ENCODE peak calls at places on chromosome 3, in eight cellular contexts. One of them, this sample, is unnamed.

GRCh38 chr3:36741285-36741684 is 23.1 kb downstream of the DCLK3 start:
- DNase-seq in naive B cell: no peak
- DNase-seq in K562: no peak
- DNase-seq in NCI-H187: no peak
- DNase-seq in H7: peak
- DNase-seq in activated T-helper 1 cell treated with Interleukin-2 at 50 U/mL for 16 hours: no peak
- DNase-seq in body of pancreas: no peak
- DNase-seq in CD8-positive, alpha-beta memory T cell: no peak
- DNase-seq in this sample: no peak

GRCh38 chr3:13881536-13882410 is 1.9 kb upstream of the WNT7A start:
- DNase-seq in NCI-H187: no peak
- DNase-seq in activated T-helper 1 cell treated with Interleukin-2 at 50 U/mL for 16 hours: no peak
- DNase-seq in naive B cell: no peak
- DNase-seq in H7: no peak
- DNase-seq in CD8-positive, alpha-beta memory T cell: no peak
- DNase-seq in body of pancreas: no peak
- DNase-seq in K562: no peak
- DNase-seq in this sample: no peak

GRCh38 chr3:183734750-183735284 is 37.2 kb downstream of the YEATS2 start:
- DNase-seq in body of pancreas: no peak
- DNase-seq in H7: no peak
- DNase-seq in activated T-helper 1 cell treated with Interleukin-2 at 50 U/mL for 16 hours: no peak
- DNase-seq in CD8-positive, alpha-beta memory T cell: no peak
- DNase-seq in K562: no peak
- DNase-seq in naive B cell: no peak
- DNase-seq in NCI-H187: no peak
- DNase-seq in this sample: no peak

GRCh38 chr3:30693470-30694120 is 87.2 kb downstream of the TGFBR2 start:
- DNase-seq in body of pancreas: peak
- DNase-seq in activated T-helper 1 cell treated with Interleukin-2 at 50 U/mL for 16 hours: no peak
- DNase-seq in H7: peak
- DNase-seq in naive B cell: peak
- DNase-seq in CD8-positive, alpha-beta memory T cell: peak
- DNase-seq in K562: peak
- DNase-seq in NCI-H187: no peak
- DNase-seq in this sample: no peak

GRCh38 chr3:8490079-8490552 is 11.5 kb upstream of the LMCD1 start:
- DNase-seq in activated T-helper 1 cell treated with Interleukin-2 at 50 U/mL for 16 hours: no peak
- DNase-seq in body of pancreas: no peak
- DNase-seq in naive B cell: no peak
- DNase-seq in CD8-positive, alpha-beta memory T cell: no peak
- DNase-seq in NCI-H187: no peak
- DNase-seq in H7: no peak
- DNase-seq in K562: no peak
- DNase-seq in this sample: no peak

GRCh38 chr3:64548200-64548889 is 139.5 kb downstream of the ADAMTS9 start:
- DNase-seq in CD8-positive, alpha-beta memory T cell: no peak
- DNase-seq in NCI-H187: no peak
- DNase-seq in naive B cell: no peak
- DNase-seq in K562: no peak
- DNase-seq in activated T-helper 1 cell treated with Interleukin-2 at 50 U/mL for 16 hours: no peak
- DNase-seq in H7: no peak
- DNase-seq in body of pancreas: peak
- DNase-seq in this sample: no peak

GRCh38 chr3:187616307-187616939 is 53.8 kb downstream of the SST start:
- DNase-seq in CD8-positive, alpha-beta memory T cell: peak
- DNase-seq in NCI-H187: peak
- DNase-seq in K562: peak
- DNase-seq in activated T-helper 1 cell treated with Interleukin-2 at 50 U/mL for 16 hours: peak
- DNase-seq in H7: peak
- DNase-seq in body of pancreas: peak
- DNase-seq in naive B cell: peak
- DNase-seq in this sample: peak

GRCh38 chr3:187798531-187799520 is 53.6 kb upstream of the BCL6 start:
- DNase-seq in naive B cell: no peak
- DNase-seq in activated T-helper 1 cell treated with Interleukin-2 at 50 U/mL for 16 hours: no peak
- DNase-seq in H7: peak
- DNase-seq in K562: no peak
- DNase-seq in NCI-H187: peak
- DNase-seq in body of pancreas: no peak
- DNase-seq in CD8-positive, alpha-beta memory T cell: peak
- DNase-seq in this sample: no peak

GRCh38 chr3:24069045-24069444 is 124.0 kb downstream of the NR1D2 start:
- DNase-seq in body of pancreas: no peak
- DNase-seq in H7: no peak
- DNase-seq in naive B cell: no peak
- DNase-seq in CD8-positive, alpha-beta memory T cell: no peak
- DNase-seq in activated T-helper 1 cell treated with Interleukin-2 at 50 U/mL for 16 hours: no peak
- DNase-seq in NCI-H187: no peak
- DNase-seq in K562: no peak
- DNase-seq in this sample: no peak

GRCh38 chr3:48187579-48188265 is 495 bp downstream of the CDC25A start:
- DNase-seq in NCI-H187: peak
- DNase-seq in body of pancreas: peak
- DNase-seq in activated T-helper 1 cell treated with Interleukin-2 at 50 U/mL for 16 hours: peak
- DNase-seq in H7: peak
- DNase-seq in CD8-positive, alpha-beta memory T cell: peak
- DNase-seq in naive B cell: no peak
- DNase-seq in K562: peak
- DNase-seq in this sample: peak

GRCh38 chr3:112623213-112623612 is 17.7 kb downstream of the CCDC80 start:
- DNase-seq in body of pancreas: no peak
- DNase-seq in CD8-positive, alpha-beta memory T cell: no peak
- DNase-seq in activated T-helper 1 cell treated with Interleukin-2 at 50 U/mL for 16 hours: no peak
- DNase-seq in K562: no peak
- DNase-seq in naive B cell: no peak
- DNase-seq in H7: no peak
- DNase-seq in NCI-H187: no peak
- DNase-seq in this sample: no peak

GRCh38 chr3:29893024-29893554 is 612.2 kb downstream of the RBMS3 start:
- DNase-seq in CD8-positive, alpha-beta memory T cell: no peak
- DNase-seq in NCI-H187: no peak
- DNase-seq in H7: no peak
- DNase-seq in activated T-helper 1 cell treated with Interleukin-2 at 50 U/mL for 16 hours: no peak
- DNase-seq in body of pancreas: no peak
- DNase-seq in K562: no peak
- DNase-seq in naive B cell: no peak
- DNase-seq in this sample: no peak

GRCh38 chr3:120498947-120499346 is 48.2 kb upstream of the FSTL1 start:
- DNase-seq in naive B cell: no peak
- DNase-seq in NCI-H187: no peak
- DNase-seq in H7: peak
- DNase-seq in CD8-positive, alpha-beta memory T cell: no peak
- DNase-seq in K562: no peak
- DNase-seq in body of pancreas: no peak
- DNase-seq in activated T-helper 1 cell treated with Interleukin-2 at 50 U/mL for 16 hours: no peak
- DNase-seq in this sample: no peak

GRCh38 chr3:72288955-72289707 is 504.2 kb upstream of the PROK2 start:
- DNase-seq in NCI-H187: no peak
- DNase-seq in H7: peak
- DNase-seq in naive B cell: peak
- DNase-seq in body of pancreas: peak
- DNase-seq in CD8-positive, alpha-beta memory T cell: no peak
- DNase-seq in K562: peak
- DNase-seq in activated T-helper 1 cell treated with Interleukin-2 at 50 U/mL for 16 hours: no peak
- DNase-seq in this sample: peak

GRCh38 chr3:64187065-64187959 is 38.0 kb downstream of the PRICKLE2 start:
- DNase-seq in CD8-positive, alpha-beta memory T cell: no peak
- DNase-seq in H7: no peak
- DNase-seq in body of pancreas: peak
- DNase-seq in naive B cell: no peak
- DNase-seq in K562: no peak
- DNase-seq in NCI-H187: no peak
- DNase-seq in activated T-helper 1 cell treated with Interleukin-2 at 50 U/mL for 16 hours: no peak
- DNase-seq in this sample: no peak

GRCh38 chr3:4503050-4503449 is 9.9 kb downstream of the ITPR1 start:
- DNase-seq in H7: no peak
- DNase-seq in K562: no peak
- DNase-seq in body of pancreas: no peak
- DNase-seq in CD8-positive, alpha-beta memory T cell: no peak
- DNase-seq in activated T-helper 1 cell treated with Interleukin-2 at 50 U/mL for 16 hours: no peak
- DNase-seq in naive B cell: peak
- DNase-seq in NCI-H187: no peak
- DNase-seq in this sample: no peak

GRCh38 chr3:21718161-21718765 is 32.7 kb downstream of the ZNF385D start:
- DNase-seq in NCI-H187: no peak
- DNase-seq in body of pancreas: no peak
- DNase-seq in CD8-positive, alpha-beta memory T cell: no peak
- DNase-seq in naive B cell: no peak
- DNase-seq in K562: no peak
- DNase-seq in activated T-helper 1 cell treated with Interleukin-2 at 50 U/mL for 16 hours: no peak
- DNase-seq in H7: no peak
- DNase-seq in this sample: no peak

GRCh38 chr3:56291244-56291680 is 177.0 kb downstream of the ERC2 start:
- DNase-seq in body of pancreas: no peak
- DNase-seq in H7: no peak
- DNase-seq in naive B cell: no peak
- DNase-seq in K562: no peak
- DNase-seq in CD8-positive, alpha-beta memory T cell: no peak
- DNase-seq in NCI-H187: no peak
- DNase-seq in activated T-helper 1 cell treated with Interleukin-2 at 50 U/mL for 16 hours: no peak
- DNase-seq in this sample: no peak

GRCh38 chr3:5221701-5222100 is 34.2 kb downstream of the EDEM1 start:
- DNase-seq in CD8-positive, alpha-beta memory T cell: no peak
- DNase-seq in activated T-helper 1 cell treated with Interleukin-2 at 50 U/mL for 16 hours: no peak
- DNase-seq in K562: no peak
- DNase-seq in body of pancreas: no peak
- DNase-seq in naive B cell: no peak
- DNase-seq in NCI-H187: no peak
- DNase-seq in H7: no peak
- DNase-seq in this sample: no peak

GRCh38 chr3:160126046-160126445 is 99.2 kb upstream of the C3orf80 start:
- DNase-seq in body of pancreas: no peak
- DNase-seq in naive B cell: no peak
- DNase-seq in activated T-helper 1 cell treated with Interleukin-2 at 50 U/mL for 16 hours: no peak
- DNase-seq in NCI-H187: no peak
- DNase-seq in CD8-positive, alpha-beta memory T cell: no peak
- DNase-seq in H7: no peak
- DNase-seq in K562: no peak
- DNase-seq in this sample: no peak

GRCh38 chr3:87191175-87191574 is 35.9 kb upstream of the CHMP2B start:
- DNase-seq in NCI-H187: no peak
- DNase-seq in K562: no peak
- DNase-seq in activated T-helper 1 cell treated with Interleukin-2 at 50 U/mL for 16 hours: no peak
- DNase-seq in CD8-positive, alpha-beta memory T cell: no peak
- DNase-seq in H7: no peak
- DNase-seq in body of pancreas: no peak
- DNase-seq in naive B cell: no peak
- DNase-seq in this sample: no peak

GRCh38 chr3:9135930-9136525 is 113.4 kb downstream of the SRGAP3 start:
- DNase-seq in activated T-helper 1 cell treated with Interleukin-2 at 50 U/mL for 16 hours: no peak
- DNase-seq in naive B cell: no peak
- DNase-seq in CD8-positive, alpha-beta memory T cell: no peak
- DNase-seq in K562: peak
- DNase-seq in body of pancreas: no peak
- DNase-seq in NCI-H187: no peak
- DNase-seq in H7: peak
- DNase-seq in this sample: no peak

GRCh38 chr3:112639451-112640332 is 1.3 kb downstream of the CCDC80 start:
- DNase-seq in naive B cell: no peak
- DNase-seq in body of pancreas: no peak
- DNase-seq in H7: no peak
- DNase-seq in CD8-positive, alpha-beta memory T cell: no peak
- DNase-seq in K562: no peak
- DNase-seq in NCI-H187: no peak
- DNase-seq in activated T-helper 1 cell treated with Interleukin-2 at 50 U/mL for 16 hours: no peak
- DNase-seq in this sample: no peak

GRCh38 chr3:113092746-113093145 is 102.0 kb downstream of the GTPBP8 start:
- DNase-seq in naive B cell: no peak
- DNase-seq in activated T-helper 1 cell treated with Interleukin-2 at 50 U/mL for 16 hours: no peak
- DNase-seq in H7: no peak
- DNase-seq in body of pancreas: no peak
- DNase-seq in K562: no peak
- DNase-seq in CD8-positive, alpha-beta memory T cell: no peak
- DNase-seq in NCI-H187: no peak
- DNase-seq in this sample: no peak

GRCh38 chr3:178618907-178619306 is 82.7 kb downstream of the KCNMB2 start:
- DNase-seq in activated T-helper 1 cell treated with Interleukin-2 at 50 U/mL for 16 hours: no peak
- DNase-seq in body of pancreas: no peak
- DNase-seq in K562: no peak
- DNase-seq in H7: no peak
- DNase-seq in naive B cell: no peak
- DNase-seq in CD8-positive, alpha-beta memory T cell: no peak
- DNase-seq in NCI-H187: no peak
- DNase-seq in this sample: no peak

GRCh38 chr3:46089237-46090011 is 62.1 kb upstream of the XCR1 start:
- DNase-seq in CD8-positive, alpha-beta memory T cell: no peak
- DNase-seq in naive B cell: no peak
- DNase-seq in NCI-H187: no peak
- DNase-seq in activated T-helper 1 cell treated with Interleukin-2 at 50 U/mL for 16 hours: no peak
- DNase-seq in body of pancreas: peak
- DNase-seq in K562: no peak
- DNase-seq in H7: no peak
- DNase-seq in this sample: no peak